ENCODE peak calls at places on chromosome 17, in seven cellular contexts. X is GM10248, M is germinal center, B is IMR-90, F is ovary, P is iPS DF 6.9, I is memory B cell. A is an unnamed sample.

GRCh38 chr17:4054446-4054845 is 88.4 kb downstream of the ZZEF1 start:
- DNase-seq in I (no peak), P (no peak), X (no peak), F (no peak), M (no peak), B (no peak), A (no peak)

GRCh38 chr17:36856169-36856568 is 81.1 kb upstream of the LHX1 start:
- DNase-seq in I (no peak), P (no peak), X (no peak), F (no peak), M (no peak), B (no peak), A (no peak)

GRCh38 chr17:74125160-74125559 is 78.3 kb upstream of the RPL38 start:
- DNase-seq in B (no peak), M (no peak), I (no peak), P (no peak), X (no peak), F (no peak), A (no peak)

GRCh38 chr17:75340636-75341035 is 51.4 kb upstream of the SLC25A19 start:
- DNase-seq in I (no peak), X (no peak), P (no peak), F (no peak), M (no peak), B (no peak), A (no peak)

GRCh38 chr17:57389474-57389873 is 133.2 kb downstream of the MSI2 start:
- DNase-seq in M (no peak), F (no peak), P (no peak), X (no peak), B (no peak), I (no peak), A (no peak)

GRCh38 chr17:4142107-4142900 is 526 bp downstream of the ZZEF1 start:
- DNase-seq in F (peak), I (no peak), X (peak), B (peak), M (peak), P (no peak), A (peak)

GRCh38 chr17:77129568-77130301 is 11.0 kb upstream of the SEC14L1 start:
- DNase-seq in B (peak), F (no peak), M (no peak), X (no peak), P (no peak), I (no peak), A (no peak)

GRCh38 chr17:40362696-40363479 is 1.6 kb downstream of the GJD3 start:
- DNase-seq in P (no peak), F (no peak), I (peak), X (peak), B (peak), M (peak), A (peak)

GRCh38 chr17:69763503-69763902 is 311.5 kb upstream of the KCNJ16 start:
- DNase-seq in M (no peak), P (no peak), F (no peak), X (no peak), I (no peak), B (peak), A (no peak)

GRCh38 chr17:70622382-70623260 is 453.3 kb downstream of the KCNJ2 start:
- DNase-seq in X (peak), B (peak), I (no peak), P (peak), M (no peak), F (no peak), A (peak)

GRCh38 chr17:1577186-1577585 is 14.6 kb upstream of the PITPNA start:
- DNase-seq in P (no peak), M (no peak), X (peak), I (no peak), B (peak), F (peak), A (peak)

GRCh38 chr17:10172241-10172741 is 26.1 kb downstream of the GAS7 start:
- DNase-seq in B (peak), X (peak), P (no peak), I (no peak), M (no peak), F (no peak), A (no peak)

GRCh38 chr17:78623541-78623940 is 46.3 kb upstream of the DNAH17 start:
- DNase-seq in F (no peak), M (no peak), P (no peak), X (no peak), B (no peak), I (no peak), A (no peak)

GRCh38 chr17:21756856-21757619 is 64.7 kb downstream of the KCNJ18 start:
- DNase-seq in I (no peak), F (no peak), M (no peak), X (no peak), B (no peak), P (no peak), A (no peak)

GRCh38 chr17:68470959-68471358 is 13.7 kb upstream of the WIPI1 start:
- DNase-seq in F (no peak), P (no peak), B (no peak), I (no peak), M (no peak), X (no peak), A (no peak)

GRCh38 chr17:69913241-69914015 is 161.6 kb upstream of the KCNJ16 start:
- DNase-seq in I (no peak), X (no peak), P (no peak), M (no peak), F (no peak), B (peak), A (no peak)

GRCh38 chr17:81719410-81720266 is 7.6 kb downstream of the SLC25A10 start:
- DNase-seq in M (no peak), I (no peak), P (no peak), B (no peak), F (peak), X (no peak), A (no peak)

GRCh38 chr17:80396680-80397387 is 18.1 kb upstream of the ENDOV start:
- DNase-seq in X (no peak), B (no peak), I (no peak), M (no peak), P (no peak), F (no peak), A (no peak)

GRCh38 chr17:55959756-55960155 is 193.5 kb upstream of the ANKFN1 start:
- DNase-seq in M (no peak), P (no peak), X (no peak), F (no peak), I (no peak), B (no peak), A (no peak)

GRCh38 chr17:44360826-44361225 is 2.8 kb downstream of the FAM171A2 start:
- DNase-seq in M (no peak), I (no peak), P (no peak), B (peak), X (no peak), F (peak), A (no peak)

GRCh38 chr17:38583833-38584349 is 21.9 kb downstream of the SRCIN1 start:
- DNase-seq in I (no peak), B (no peak), F (no peak), X (no peak), M (no peak), P (no peak), A (no peak)

GRCh38 chr17:72386619-72387237 is 265.9 kb downstream of the SOX9 start:
- DNase-seq in M (no peak), I (no peak), X (no peak), B (no peak), F (no peak), P (no peak), A (no peak)

GRCh38 chr17:56675876-56676660 is 82.6 kb downstream of the NOG start:
- DNase-seq in M (no peak), I (no peak), X (no peak), B (no peak), F (no peak), P (no peak), A (no peak)

GRCh38 chr17:31147507-31148202 is 52.9 kb downstream of the NF1 start:
- DNase-seq in M (no peak), X (no peak), F (no peak), B (no peak), P (no peak), I (no peak), A (no peak)

GRCh38 chr17:82241926-82242697 is 13.3 kb downstream of the SLC16A3 start:
- DNase-seq in F (peak), B (no peak), M (no peak), P (no peak), I (no peak), X (no peak), A (no peak)

GRCh38 chr17:8960325-8961144 is 5.0 kb downstream of the PIK3R5 start:
- DNase-seq in F (no peak), X (peak), B (no peak), I (no peak), M (no peak), P (no peak), A (no peak)

GRCh38 chr17:80871341-80871740 is 120.3 kb upstream of the CHMP6 start:
- DNase-seq in I (no peak), B (no peak), F (no peak), M (no peak), P (no peak), X (no peak), A (no peak)

GRCh38 chr17:30534298-30534697 is 57.1 kb downstream of the GOSR1 start:
- DNase-seq in P (no peak), X (no peak), M (no peak), I (no peak), F (no peak), B (no peak), A (no peak)

GRCh38 chr17:31095239-31096105 is 695 bp downstream of the NF1 start:
- DNase-seq in X (peak), M (peak), B (peak), F (peak), P (peak), I (peak), A (peak)

GRCh38 chr17:21419299-21420239 is 43.4 kb downstream of the KCNJ12 start:
- DNase-seq in B (no peak), I (no peak), X (no peak), M (no peak), P (no peak), F (no peak), A (no peak)

GRCh38 chr17:29844339-29845048 is 85.5 kb downstream of the SSH2 start:
- DNase-seq in B (no peak), F (no peak), P (no peak), X (no peak), I (no peak), M (no peak), A (no peak)

GRCh38 chr17:74532115-74532514 is 840 bp upstream of the CD300LB start:
- DNase-seq in M (no peak), B (no peak), X (peak), I (no peak), F (peak), P (no peak), A (no peak)

GRCh38 chr17:51372345-51373004 is 112.1 kb downstream of the UTP18 start:
- DNase-seq in F (no peak), M (peak), X (peak), I (no peak), B (peak), P (peak), A (peak)

GRCh38 chr17:40363480-40363838 is 1.1 kb downstream of the GJD3 start:
- DNase-seq in F (no peak), M (no peak), I (peak), P (no peak), X (no peak), B (no peak), A (no peak)

GRCh38 chr17:80034977-80035686 is 540 bp downstream of the TBC1D16 start:
- DNase-seq in P (no peak), B (peak), X (peak), I (peak), M (peak), F (peak), A (no peak)

GRCh38 chr17:6346986-6347385 is 87.9 kb downstream of the AIPL1 start:
- DNase-seq in X (no peak), B (no peak), M (no peak), P (no peak), I (no peak), F (no peak), A (no peak)

GRCh38 chr17:81325057-81325973 is 30.2 kb upstream of the SLC38A10 start:
- DNase-seq in I (no peak), X (no peak), F (no peak), P (no peak), B (no peak), M (no peak), A (no peak)